ENCODE peak calls at places on chromosomes 16 and 17, in nine cellular contexts. F is glutamatergic neuron, J is thoracic aorta, E is mesothelial cell of epicardium, C is GM12865, D is cardiac muscle cell, V is mammary epithelial cell, B is stomach, A is AG04449. M is an unnamed sample.

GRCh38 chr17:79936661-79937434 is 97.6 kb upstream of the CBX4 start:
- DNase-seq in J (no peak), V (no peak), B (no peak), D (no peak), C (peak; percentile 29), F (peak; percentile 37), E (no peak), A (no peak), M (no peak)

GRCh38 chr16:74829637-74830036 is 55.0 kb upstream of the FA2H start:
- DNase-seq in D (peak; percentile 11), F (no peak), E (no peak), V (no peak), J (no peak), A (no peak), B (no peak), C (no peak), M (no peak)

GRCh38 chr17:43734376-43734775 is 24.2 kb downstream of the SOST start:
- DNase-seq in A (no peak), F (no peak), D (peak; percentile 92), C (no peak), B (no peak), E (no peak), V (peak; percentile 69), J (no peak), M (no peak)

GRCh38 chr17:57603978-57604377 is 141.1 kb downstream of the CCDC182 start:
- DNase-seq in E (no peak), C (peak; percentile 81), B (peak; percentile 63), A (no peak), D (no peak), V (no peak), J (no peak), F (no peak), M (no peak)

GRCh38 chr16:69820926-69821541 is 58.9 kb downstream of the WWP2 start:
- DNase-seq in V (no peak), B (peak; percentile 51), J (no peak), A (no peak), D (peak; percentile 37), F (no peak), E (no peak), C (no peak), M (no peak)

GRCh38 chr16:22638393-22639206 is 127.9 kb downstream of the NPIPB5 start:
- DNase-seq in J (no peak), D (peak; percentile 9), E (no peak), V (peak; percentile 99), F (no peak), C (no peak), B (no peak), A (no peak), M (no peak)

GRCh38 chr16:89023151-89023551 is 46.1 kb upstream of the CBFA2T3 start:
- DNase-seq in B (no peak), C (no peak), V (no peak), F (no peak), J (no peak), D (no peak), E (no peak), A (no peak), M (no peak)

GRCh38 chr17:61352408-61352770 is 47.3 kb upstream of the TBX2 start:
- DNase-seq in C (no peak), D (peak; percentile 39), A (no peak), V (no peak), E (no peak), J (no peak), F (no peak), B (no peak), M (no peak)

GRCh38 chr17:45930420-45930951 is 36.1 kb downstream of the MAPT start:
- DNase-seq in B (no peak), V (no peak), A (no peak), J (no peak), C (no peak), E (no peak), D (no peak), F (no peak), M (no peak)

GRCh38 chr17:55437165-55437605 is 15.6 kb upstream of the MMD start:
- DNase-seq in F (no peak), E (no peak), V (no peak), A (no peak), C (peak; percentile 94), B (no peak), J (no peak), D (no peak), M (no peak)

GRCh38 chr17:33291248-33292183 is 1.6 kb downstream of the ASIC2 start:
- DNase-seq in A (no peak), B (no peak), D (peak; percentile 24), E (peak; percentile 62), J (no peak), C (no peak), F (peak; percentile 54), V (peak; percentile 31), M (peak; percentile 66)

GRCh38 chr17:33290156-33290697 is 2.9 kb downstream of the ASIC2 start:
- DNase-seq in F (no peak), V (no peak), J (no peak), B (no peak), E (no peak), A (no peak), C (no peak), D (no peak), M (no peak)

GRCh38 chr17:33294994-33295393 is 1.9 kb upstream of the ASIC2 start:
- DNase-seq in F (no peak), J (no peak), E (no peak), A (no peak), C (no peak), V (no peak), D (no peak), B (no peak), M (no peak)

GRCh38 chr17:33292184-33292980 is 713 bp downstream of the ASIC2 start:
- DNase-seq in E (peak; percentile 63), D (peak; percentile 6), V (peak; percentile 50), C (no peak), A (no peak), B (no peak), J (no peak), F (peak; percentile 59), M (peak; percentile 71)

DNA sequence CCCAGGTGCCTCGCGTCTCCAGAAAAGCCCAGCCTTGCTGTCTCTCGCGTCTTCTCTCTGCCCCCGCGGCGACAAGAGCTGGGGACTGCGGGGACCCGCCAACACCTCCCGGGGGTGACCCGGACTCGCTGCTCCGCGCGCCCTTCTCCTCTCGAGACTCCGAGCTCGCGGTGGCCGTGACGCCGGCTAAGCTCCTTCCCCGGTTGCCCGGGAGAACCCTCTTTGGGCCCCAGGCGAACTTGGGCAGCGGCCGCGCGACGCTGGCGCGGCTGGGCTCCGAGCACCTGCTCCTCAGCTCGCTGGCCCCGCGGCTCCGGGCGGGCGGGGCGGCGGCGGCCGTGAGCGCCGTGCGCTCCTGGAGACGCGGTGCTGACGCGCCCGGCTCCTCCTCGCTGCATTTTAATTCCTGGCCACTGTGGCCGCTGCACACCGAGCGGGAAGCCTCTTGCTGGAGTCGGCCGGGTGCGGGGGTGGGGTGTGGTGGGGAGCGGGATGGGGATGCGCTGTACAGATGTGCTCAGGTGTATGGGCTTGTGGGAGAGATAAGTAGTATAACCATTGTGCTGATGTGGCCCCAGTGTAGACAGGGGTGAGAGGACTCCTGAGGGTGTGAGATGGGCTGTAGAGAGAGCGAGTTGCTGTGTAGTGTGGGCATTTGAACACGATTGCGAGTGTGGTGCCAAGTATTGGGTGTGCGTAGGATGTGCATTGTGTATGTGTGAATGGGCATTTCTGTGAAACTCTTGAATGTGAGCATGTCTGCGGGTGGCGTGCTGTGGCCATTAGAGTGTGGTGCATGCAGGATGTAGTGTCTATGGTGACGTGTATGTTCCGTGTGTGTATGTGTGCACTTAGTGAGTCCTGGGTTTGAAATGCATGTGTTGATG is at the start of gene ASIC2:
- DNase-seq in E (peak; percentile 55), B (no peak), C (no peak), D (no peak), A (no peak), V (peak; percentile 62), J (no peak), F (peak; percentile 67), M (peak; percentile 69)
- TF ChIP-seq CTCF in E (no peak), B (no peak), C (no peak), D (no peak), A (no peak), V (no peak), J (no peak), F (no peak), M (no peak)

GRCh38 chr17:74089869-74090464 is 113.5 kb upstream of the RPL38 start:
- DNase-seq in A (peak; percentile 12), B (peak; percentile 52), F (peak; percentile 71), C (peak; percentile 78), V (peak; percentile 40), E (no peak), J (no peak), D (peak; percentile 67), M (peak; percentile 73)

GRCh38 chr17:74083321-74083720 is 120.2 kb upstream of the RPL38 start:
- DNase-seq in F (no peak), C (no peak), V (no peak), B (no peak), J (no peak), D (no peak), A (no peak), E (no peak), M (no peak)

GRCh38 chr17:74080936-74081335 is 122.5 kb upstream of the RPL38 start:
- DNase-seq in D (no peak), E (no peak), F (no peak), C (no peak), V (no peak), B (no peak), J (no peak), A (no peak), M (no peak)

GRCh38 chr17:74086992-74087391 is 116.5 kb upstream of the RPL38 start:
- DNase-seq in A (no peak), F (no peak), J (no peak), D (no peak), V (no peak), B (no peak), E (no peak), C (no peak), M (no peak)

DNA sequence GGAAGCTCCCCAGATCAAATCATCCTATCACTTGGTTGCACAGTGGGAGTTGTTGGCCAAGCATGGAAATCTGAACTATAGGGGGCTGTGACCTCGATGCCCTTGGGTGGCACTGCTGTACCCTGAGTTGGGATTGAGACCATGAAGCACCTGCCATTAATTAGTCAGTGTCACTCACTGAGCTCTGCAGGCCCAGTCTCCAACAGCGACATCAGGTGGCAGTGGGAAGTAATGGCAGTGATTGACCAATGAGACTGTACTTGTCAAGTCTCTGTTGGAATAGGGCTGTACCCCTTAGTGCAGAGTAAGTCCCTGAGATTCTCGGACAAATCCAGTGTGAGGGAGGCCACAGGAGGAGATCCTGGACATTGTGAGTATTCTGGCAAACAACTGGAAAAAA is 118.0 kb upstream of the RPL38 start:
- DNase-seq in J (no peak), F (no peak), B (no peak), E (no peak), D (peak; percentile 1), A (no peak), V (no peak), C (peak; percentile 5), M (no peak)
- TF ChIP-seq CTCF in J (no peak), F (peak; percentile 53), B (no peak), E (no peak), D (no peak), A (no peak), V (peak; percentile 30), C (peak; percentile 21), M (peak; percentile 15)

GRCh38 chr16:50464325-50465290 is 83.6 kb upstream of the NKD1 start:
- DNase-seq in J (no peak), C (no peak), A (no peak), E (no peak), B (no peak), D (no peak), F (peak; percentile 37), V (no peak), M (no peak)
- TF ChIP-seq CTCF in J (peak; percentile 19), C (peak; percentile 5), A (no peak), E (peak; percentile 53), B (no peak), D (no peak), F (peak; percentile 55), V (no peak), M (peak; percentile 24)

GRCh38 chr17:74318391-74318790 is 7.6 kb upstream of the KIF19 start:
- DNase-seq in V (no peak), C (no peak), D (no peak), A (no peak), J (no peak), E (no peak), F (no peak), B (no peak), M (no peak)
- TF ChIP-seq CTCF in V (no peak), C (no peak), D (no peak), A (no peak), J (no peak), E (no peak), F (no peak), B (no peak), M (no peak)